ENCODE peak calls at places on chromosomes 1 and 21, in nine cellular contexts. One of them, this sample, is unnamed.
A peak's percentile ranks its signal among the peaks of the same experiment; 100 is the strongest.

GRCh38 chr1:63703661-63704060 is 70.2 kb upstream of the ROR1 start:
- DNase-seq in NCI-H748 treated with DMSO at 0.1 percent for 48 hours: no peak
- DNase-seq in stimulated activated naive CD8-positive, alpha-beta T cell treated with anti-CD3 and anti-CD28 coated beads, Interleukin-15, Interleukin-2, amounts not matched to agents 100 U/mL and 50 U/mL, for 24 hours: no peak
- DNase-seq in NCI-H1105 treated with DMSO at 0.1 percent for 48 hours: peak; percentile 42
- DNase-seq in CD8-positive, alpha-beta T cell: no peak
- DNase-seq in cardiac fibroblast: no peak
- DNase-seq in iPS-NIHi11: no peak
- DNase-seq in RPMI8226: no peak
- DNase-seq in Karpas-422: no peak
- DNase-seq in this sample: no peak

GRCh38 chr1:23793018-23793781 is 2.3 kb downstream of the LYPLA2 start:
- DNase-seq in NCI-H748 treated with DMSO at 0.1 percent for 48 hours: no peak
- DNase-seq in stimulated activated naive CD8-positive, alpha-beta T cell treated with anti-CD3 and anti-CD28 coated beads, Interleukin-15, Interleukin-2, amounts not matched to agents 100 U/mL and 50 U/mL, for 24 hours: peak; percentile 56
- DNase-seq in NCI-H1105 treated with DMSO at 0.1 percent for 48 hours: no peak
- DNase-seq in CD8-positive, alpha-beta T cell: no peak
- DNase-seq in cardiac fibroblast: peak; percentile 49
- DNase-seq in iPS-NIHi11: peak; percentile 41
- DNase-seq in RPMI8226: peak; percentile 64
- DNase-seq in Karpas-422: no peak
- DNase-seq in this sample: no peak

GRCh38 chr1:66022904-66023620 is 230.4 kb downstream of the PDE4B start:
- DNase-seq in NCI-H748 treated with DMSO at 0.1 percent for 48 hours: no peak
- DNase-seq in stimulated activated naive CD8-positive, alpha-beta T cell treated with anti-CD3 and anti-CD28 coated beads, Interleukin-15, Interleukin-2, amounts not matched to agents 100 U/mL and 50 U/mL, for 24 hours: no peak
- DNase-seq in NCI-H1105 treated with DMSO at 0.1 percent for 48 hours: peak; percentile 9
- DNase-seq in CD8-positive, alpha-beta T cell: no peak
- DNase-seq in cardiac fibroblast: peak; percentile 18
- DNase-seq in iPS-NIHi11: peak; percentile 33
- DNase-seq in RPMI8226: peak; percentile 18
- DNase-seq in Karpas-422: peak; percentile 45
- DNase-seq in this sample: no peak

GRCh38 chr1:36989260-36989659 is 45.1 kb downstream of the GRIK3 start:
- DNase-seq in NCI-H748 treated with DMSO at 0.1 percent for 48 hours: no peak
- DNase-seq in stimulated activated naive CD8-positive, alpha-beta T cell treated with anti-CD3 and anti-CD28 coated beads, Interleukin-15, Interleukin-2, amounts not matched to agents 100 U/mL and 50 U/mL, for 24 hours: no peak
- DNase-seq in NCI-H1105 treated with DMSO at 0.1 percent for 48 hours: no peak
- DNase-seq in CD8-positive, alpha-beta T cell: no peak
- DNase-seq in cardiac fibroblast: no peak
- DNase-seq in iPS-NIHi11: no peak
- DNase-seq in RPMI8226: no peak
- DNase-seq in Karpas-422: no peak
- DNase-seq in this sample: no peak

GRCh38 chr1:22794691-22795090 is 84.1 kb downstream of the EPHB2 start:
- DNase-seq in NCI-H748 treated with DMSO at 0.1 percent for 48 hours: no peak
- DNase-seq in stimulated activated naive CD8-positive, alpha-beta T cell treated with anti-CD3 and anti-CD28 coated beads, Interleukin-15, Interleukin-2, amounts not matched to agents 100 U/mL and 50 U/mL, for 24 hours: no peak
- DNase-seq in NCI-H1105 treated with DMSO at 0.1 percent for 48 hours: no peak
- DNase-seq in CD8-positive, alpha-beta T cell: no peak
- DNase-seq in cardiac fibroblast: no peak
- DNase-seq in iPS-NIHi11: no peak
- DNase-seq in RPMI8226: no peak
- DNase-seq in Karpas-422: no peak
- DNase-seq in this sample: no peak

GRCh38 chr1:241156231-241156965 is 200.6 kb downstream of the RGS7 start:
- DNase-seq in NCI-H748 treated with DMSO at 0.1 percent for 48 hours: no peak
- DNase-seq in stimulated activated naive CD8-positive, alpha-beta T cell treated with anti-CD3 and anti-CD28 coated beads, Interleukin-15, Interleukin-2, amounts not matched to agents 100 U/mL and 50 U/mL, for 24 hours: no peak
- DNase-seq in NCI-H1105 treated with DMSO at 0.1 percent for 48 hours: no peak
- DNase-seq in CD8-positive, alpha-beta T cell: no peak
- DNase-seq in cardiac fibroblast: peak; percentile 38
- DNase-seq in iPS-NIHi11: no peak
- DNase-seq in RPMI8226: no peak
- DNase-seq in Karpas-422: no peak
- DNase-seq in this sample: peak; percentile 9

GRCh38 chr1:187985897-187986654 is 1157.3 kb downstream of the PLA2G4A start:
- DNase-seq in NCI-H748 treated with DMSO at 0.1 percent for 48 hours: no peak
- DNase-seq in stimulated activated naive CD8-positive, alpha-beta T cell treated with anti-CD3 and anti-CD28 coated beads, Interleukin-15, Interleukin-2, amounts not matched to agents 100 U/mL and 50 U/mL, for 24 hours: no peak
- DNase-seq in NCI-H1105 treated with DMSO at 0.1 percent for 48 hours: no peak
- DNase-seq in CD8-positive, alpha-beta T cell: no peak
- DNase-seq in cardiac fibroblast: no peak
- DNase-seq in iPS-NIHi11: no peak
- DNase-seq in RPMI8226: no peak
- DNase-seq in Karpas-422: no peak
- DNase-seq in this sample: no peak

GRCh38 chr1:21260405-21261129 is 29.7 kb downstream of the ECE1 start:
- DNase-seq in NCI-H748 treated with DMSO at 0.1 percent for 48 hours: no peak
- DNase-seq in stimulated activated naive CD8-positive, alpha-beta T cell treated with anti-CD3 and anti-CD28 coated beads, Interleukin-15, Interleukin-2, amounts not matched to agents 100 U/mL and 50 U/mL, for 24 hours: no peak
- DNase-seq in NCI-H1105 treated with DMSO at 0.1 percent for 48 hours: no peak
- DNase-seq in CD8-positive, alpha-beta T cell: no peak
- DNase-seq in cardiac fibroblast: no peak
- DNase-seq in iPS-NIHi11: no peak
- DNase-seq in RPMI8226: no peak
- DNase-seq in Karpas-422: no peak
- DNase-seq in this sample: no peak

GRCh38 chr1:58755468-58755872 is 28.4 kb downstream of the JUN start:
- DNase-seq in NCI-H748 treated with DMSO at 0.1 percent for 48 hours: no peak
- DNase-seq in stimulated activated naive CD8-positive, alpha-beta T cell treated with anti-CD3 and anti-CD28 coated beads, Interleukin-15, Interleukin-2, amounts not matched to agents 100 U/mL and 50 U/mL, for 24 hours: peak; percentile 71
- DNase-seq in NCI-H1105 treated with DMSO at 0.1 percent for 48 hours: no peak
- DNase-seq in CD8-positive, alpha-beta T cell: peak; percentile 65
- DNase-seq in cardiac fibroblast: peak; percentile 99
- DNase-seq in iPS-NIHi11: no peak
- DNase-seq in RPMI8226: peak; percentile 84
- DNase-seq in Karpas-422: no peak
- DNase-seq in this sample: no peak

GRCh38 chr21:35648512-35648911 is 411.8 kb downstream of the SETD4 start:
- DNase-seq in NCI-H748 treated with DMSO at 0.1 percent for 48 hours: peak; percentile 62
- DNase-seq in stimulated activated naive CD8-positive, alpha-beta T cell treated with anti-CD3 and anti-CD28 coated beads, Interleukin-15, Interleukin-2, amounts not matched to agents 100 U/mL and 50 U/mL, for 24 hours: no peak
- DNase-seq in NCI-H1105 treated with DMSO at 0.1 percent for 48 hours: peak; percentile 48
- DNase-seq in CD8-positive, alpha-beta T cell: no peak
- DNase-seq in cardiac fibroblast: no peak
- DNase-seq in iPS-NIHi11: no peak
- DNase-seq in RPMI8226: peak; percentile 14
- DNase-seq in Karpas-422: no peak
- DNase-seq in this sample: peak; percentile 88

GRCh38 chr1:998051-998821 is 1.7 kb downstream of the HES4 start:
- DNase-seq in NCI-H748 treated with DMSO at 0.1 percent for 48 hours: no peak
- DNase-seq in stimulated activated naive CD8-positive, alpha-beta T cell treated with anti-CD3 and anti-CD28 coated beads, Interleukin-15, Interleukin-2, amounts not matched to agents 100 U/mL and 50 U/mL, for 24 hours: no peak
- DNase-seq in NCI-H1105 treated with DMSO at 0.1 percent for 48 hours: no peak
- DNase-seq in CD8-positive, alpha-beta T cell: no peak
- DNase-seq in cardiac fibroblast: no peak
- DNase-seq in iPS-NIHi11: peak; percentile 45
- DNase-seq in RPMI8226: no peak
- DNase-seq in Karpas-422: no peak
- DNase-seq in this sample: no peak